ENCODE peak calls at places on chromosomes 5 and 9, in six cellular contexts. S, K, A, V, M and X are unnamed samples. For H3K4me1 and H3K36me3, the result is how much of the 10 kb centered on the place peaks cover.

GRCh38 chr9:6788175-6789016 is 30.6 kb downstream of the KDM4C start:
- DNase-seq in S (peak), K (no peak), A (no peak), V (peak), M (peak), X (peak)

GRCh38 chr5:84602371-84602771 is 217.7 kb upstream of the EDIL3 start:
- DNase-seq in S (no peak), K (no peak), A (no peak), V (no peak), M (no peak), X (no peak)

GRCh38 chr9:127634698-127635097 is 22.6 kb downstream of the STXBP1 start:
- DNase-seq in S (no peak), K (no peak), A (no peak), V (no peak), M (no peak), X (no peak)

GRCh38 chr5:109805472-109805871 is 115.7 kb downstream of the MAN2A1 start:
- DNase-seq in S (no peak), K (no peak), A (no peak), V (no peak), M (no peak), X (no peak)

GRCh38 chr5:181170996-181171395 is 23.6 kb downstream of the OR2V2 start:
- DNase-seq in S (peak), K (no peak), A (no peak), V (no peak), M (no peak), X (no peak)

GRCh38 chr5:43482490-43483064 is 1.1 kb downstream of the TMEM267 start:
- DNase-seq in S (peak), K (no peak), A (no peak), V (no peak), M (no peak), X (peak)

GRCh38 chr5:66242050-66242449 is 98.0 kb downstream of the SREK1 start:
- DNase-seq in S (peak), K (no peak), A (no peak), V (no peak), M (no peak), X (no peak)

GRCh38 chr9:99076483-99077171 is 28.3 kb upstream of the TGFBR1 start:
- DNase-seq in S (no peak), K (no peak), A (peak), V (peak), M (peak), X (peak)

GRCh38 chr9:4987996-4988421 is 2.9 kb downstream of the JAK2 start:
- DNase-seq in S (peak), K (no peak), A (peak), V (peak), M (peak), X (peak)
- H3K4me1 ChIP-seq in S (under half), K (half or more), A (under half), V (under half), M (under half), X (under half)

GRCh38 chr5:173670791-173671120 is 54.3 kb upstream of the BOD1 start:
- DNase-seq in S (peak), K (no peak), A (no peak), V (no peak), M (no peak), X (no peak)

GRCh38 chr5:173668245-173668800 is 51.9 kb upstream of the BOD1 start:
- DNase-seq in S (no peak), K (no peak), A (no peak), V (no peak), M (no peak), X (no peak)

GRCh38 chr5:173670130-173670591 is 53.7 kb upstream of the BOD1 start:
- DNase-seq in S (peak), K (no peak), A (no peak), V (no peak), M (no peak), X (no peak)

GRCh38 chr5:173668910-173669309 is 52.5 kb upstream of the BOD1 start:
- DNase-seq in S (no peak), K (no peak), A (no peak), V (no peak), M (no peak), X (no peak)

DNA sequence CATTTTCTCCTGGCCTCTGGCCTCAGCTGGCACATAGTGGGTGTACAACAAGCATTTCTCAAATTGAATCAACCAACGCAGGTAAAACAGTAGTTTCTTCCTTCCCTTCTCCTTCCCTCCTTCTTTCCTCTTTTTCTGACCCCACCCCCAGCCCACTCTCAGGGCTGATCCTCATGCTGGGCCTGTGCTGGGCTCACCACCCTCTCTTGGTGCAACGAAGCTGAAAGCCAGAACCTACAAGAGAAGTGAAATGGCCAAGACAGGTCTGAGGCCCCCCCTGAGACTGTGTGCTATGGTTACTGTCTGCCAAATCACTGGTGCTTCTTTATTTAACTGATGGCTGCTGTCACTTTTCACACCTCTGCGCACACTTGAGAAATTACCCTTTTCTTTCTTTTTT is 53.0 kb upstream of the BOD1 start:
- DNase-seq in S (no peak), K (no peak), A (no peak), V (no peak), M (no peak), X (no peak)
- H3K27ac ChIP-seq in S (no peak), K (no peak), A (no peak), V (no peak), M (no peak), X (no peak)

GRCh38 chr9:120570296-120570695 is 9.7 kb downstream of the CDK5RAP2 start:
- DNase-seq in S (no peak), K (no peak), A (no peak), V (no peak), M (no peak), X (no peak)
- H3K36me3 ChIP-seq in S (under half), K (half or more), A (half or more), V (half or more), M (under half), X (under half)

DNA sequence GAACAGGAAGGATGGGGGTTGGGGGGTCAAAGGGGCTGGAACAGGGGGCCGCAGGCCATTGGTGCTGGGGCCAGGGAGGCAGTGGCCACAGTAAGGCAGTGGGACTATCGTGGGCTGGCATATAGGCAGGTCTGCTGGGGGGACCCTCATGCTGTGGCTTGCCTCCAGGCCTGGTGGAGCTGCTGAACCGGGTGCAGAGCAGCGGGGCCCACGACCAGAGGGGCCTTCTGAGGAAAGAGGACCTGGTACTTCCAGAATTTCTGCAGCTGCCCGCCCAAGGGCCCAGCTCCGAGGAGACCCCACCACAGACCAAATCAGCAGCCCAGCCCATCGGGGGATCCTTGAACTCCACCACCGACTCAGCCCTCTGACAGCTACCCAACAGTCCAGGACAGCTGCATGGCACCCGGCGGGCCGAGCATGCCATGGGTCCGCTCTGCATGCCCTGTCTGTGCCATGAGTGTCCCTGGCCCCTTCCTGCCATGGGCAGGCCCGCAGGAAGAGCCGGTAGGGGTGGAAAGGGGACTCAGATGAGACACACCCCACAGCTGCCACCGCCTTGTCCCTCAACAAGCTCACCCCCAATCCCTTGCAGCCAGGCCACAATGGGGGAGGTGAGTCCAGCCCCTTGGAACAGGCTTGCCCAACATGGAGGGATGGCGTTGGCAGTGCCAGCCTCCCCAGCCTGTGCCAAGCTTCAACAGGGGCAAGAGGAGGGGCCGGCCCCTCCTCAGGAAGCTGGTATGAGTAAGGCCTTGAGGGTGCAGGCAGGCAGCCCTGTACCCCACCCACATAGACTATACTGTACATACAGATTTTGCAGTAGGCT is 12.3 kb upstream of the SLC34A1 start:
- DNase-seq in S (no peak), K (no peak), A (no peak), V (no peak), M (no peak), X (no peak)
- H3K4me1 ChIP-seq in S (under half), K (under half), A (half or more), V (under half), M (under half), X (under half)

GRCh38 chr9:37968228-37968672 is 64.3 kb upstream of the SLC25A51 start:
- DNase-seq in S (peak), K (no peak), A (no peak), V (no peak), M (peak), X (peak)

GRCh38 chr9:37969130-37969529 is 65.2 kb upstream of the SLC25A51 start:
- DNase-seq in S (peak), K (no peak), A (no peak), V (peak), M (peak), X (peak)

GRCh38 chr9:37967272-37967581 is 63.3 kb upstream of the SLC25A51 start:
- DNase-seq in S (no peak), K (no peak), A (no peak), V (no peak), M (no peak), X (no peak)

GRCh38 chr9:37966443-37967271 is 62.7 kb upstream of the SLC25A51 start:
- DNase-seq in S (no peak), K (no peak), A (no peak), V (peak), M (peak), X (peak)

GRCh38 chr9:37967681-37968080 is 63.8 kb upstream of the SLC25A51 start:
- DNase-seq in S (no peak), K (no peak), A (no peak), V (no peak), M (no peak), X (no peak)
- H3K27ac ChIP-seq in S (peak), K (peak), A (no peak), V (no peak), M (peak), X (peak)

DNA sequence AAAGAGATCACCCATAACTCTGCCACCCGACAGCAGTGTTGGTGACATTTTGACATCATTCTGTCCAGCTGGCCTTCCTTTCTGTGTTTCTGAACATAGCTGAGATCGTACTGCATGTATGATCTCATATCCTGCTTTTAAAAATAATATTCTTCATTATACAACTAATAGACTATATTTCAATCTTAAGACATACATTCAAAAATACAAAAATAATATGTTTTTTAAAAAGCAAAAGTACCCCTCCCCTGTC is 47.7 kb upstream of the RPL26L1 start:
- DNase-seq in S (peak), K (no peak), A (no peak), V (no peak), M (no peak), X (no peak)
- H3K36me3 ChIP-seq in S (under half), K (half or more), A (under half), V (under half), M (under half), X (under half)

GRCh38 chr5:100595152-100595811 is 60.1 kb downstream of the FAM174A start:
- DNase-seq in S (peak), K (peak), A (no peak), V (peak), M (peak), X (peak)
- H3K4me1 ChIP-seq in S (under half), K (under half), A (under half), V (under half), M (under half), X (under half)

GRCh38 chr9:112911736-112912135 is 21.1 kb upstream of the SLC46A2 start:
- DNase-seq in S (no peak), K (no peak), A (no peak), V (no peak), M (no peak), X (no peak)

GRCh38 chr9:112914524-112914923 is 23.8 kb upstream of the SLC46A2 start:
- DNase-seq in S (peak), K (no peak), A (no peak), V (no peak), M (no peak), X (no peak)

GRCh38 chr9:112917027-112917986 is 26.6 kb upstream of the SLC46A2 start:
- DNase-seq in S (no peak), K (no peak), A (no peak), V (no peak), M (no peak), X (peak)

GRCh38 chr9:112912636-112913035 is 22.0 kb upstream of the SLC46A2 start:
- DNase-seq in S (no peak), K (no peak), A (no peak), V (no peak), M (no peak), X (no peak)

DNA sequence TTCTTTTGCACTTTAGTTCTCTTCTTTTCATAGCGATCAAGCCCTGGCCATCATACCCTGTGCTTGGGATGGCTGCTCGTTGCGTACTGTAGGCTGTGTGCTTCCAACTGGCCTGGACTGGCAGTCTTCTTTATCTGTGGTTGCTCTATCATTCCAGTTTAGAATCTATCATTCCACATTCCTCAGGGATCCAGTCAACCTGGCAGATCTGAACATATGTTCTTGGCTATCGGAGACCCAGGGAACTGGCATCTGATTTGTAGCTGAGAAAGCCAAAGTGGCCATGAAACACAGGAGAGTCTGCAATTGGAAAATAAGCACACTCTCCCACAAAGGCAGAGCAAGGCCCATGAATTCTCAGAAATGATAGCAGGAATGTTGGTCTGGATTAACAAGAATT is 22.6 kb upstream of the SLC46A2 start:
- DNase-seq in S (no peak), K (no peak), A (no peak), V (no peak), M (no peak), X (no peak)
- H3K27ac ChIP-seq in S (no peak), K (no peak), A (no peak), V (no peak), M (no peak), X (no peak)

DNA sequence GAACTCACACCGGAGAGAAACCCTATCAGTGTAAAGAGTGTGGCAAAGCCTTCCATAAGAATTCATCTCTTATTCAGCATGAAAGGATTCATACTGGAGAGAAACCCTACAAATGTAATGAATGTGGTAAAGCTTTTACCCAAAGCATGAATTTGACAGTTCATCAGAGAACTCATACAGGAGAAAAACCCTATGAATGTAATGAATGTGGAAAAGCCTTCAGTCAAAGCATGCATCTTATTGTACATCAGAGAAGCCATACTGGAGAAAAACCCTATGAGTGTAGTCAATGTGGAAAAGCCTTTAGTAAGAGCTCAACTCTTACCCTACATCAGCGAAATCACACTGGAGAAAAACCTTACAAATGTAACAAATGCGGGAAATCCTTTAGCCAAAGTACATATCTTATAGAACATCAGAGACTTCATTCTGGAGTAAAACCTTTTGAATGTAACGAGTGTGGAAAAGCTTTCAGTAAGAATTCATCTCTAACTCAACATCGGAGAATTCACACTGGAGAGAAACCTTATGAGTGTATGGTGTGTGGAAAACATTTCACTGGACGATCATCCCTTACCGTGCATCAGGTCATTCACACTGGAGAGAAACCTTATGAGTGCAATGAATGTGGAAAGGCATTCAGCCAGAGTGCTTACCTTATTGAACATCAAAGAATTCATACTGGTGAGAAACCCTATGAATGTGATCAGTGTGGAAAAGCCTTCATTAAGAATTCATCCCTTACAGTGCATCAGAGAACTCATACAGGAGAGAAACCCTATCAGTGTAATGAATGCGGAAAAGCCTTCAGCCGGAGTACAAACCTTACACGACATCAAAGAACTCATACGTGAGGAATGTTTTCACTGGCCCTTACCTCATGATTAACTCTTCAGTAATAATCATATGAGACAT is 8.9 kb upstream of the ZNF454 start:
- DNase-seq in S (no peak), K (no peak), A (no peak), V (no peak), M (no peak), X (no peak)
- H3K36me3 ChIP-seq in S (under half), K (under half), A (under half), V (under half), M (under half), X (under half)

DNA sequence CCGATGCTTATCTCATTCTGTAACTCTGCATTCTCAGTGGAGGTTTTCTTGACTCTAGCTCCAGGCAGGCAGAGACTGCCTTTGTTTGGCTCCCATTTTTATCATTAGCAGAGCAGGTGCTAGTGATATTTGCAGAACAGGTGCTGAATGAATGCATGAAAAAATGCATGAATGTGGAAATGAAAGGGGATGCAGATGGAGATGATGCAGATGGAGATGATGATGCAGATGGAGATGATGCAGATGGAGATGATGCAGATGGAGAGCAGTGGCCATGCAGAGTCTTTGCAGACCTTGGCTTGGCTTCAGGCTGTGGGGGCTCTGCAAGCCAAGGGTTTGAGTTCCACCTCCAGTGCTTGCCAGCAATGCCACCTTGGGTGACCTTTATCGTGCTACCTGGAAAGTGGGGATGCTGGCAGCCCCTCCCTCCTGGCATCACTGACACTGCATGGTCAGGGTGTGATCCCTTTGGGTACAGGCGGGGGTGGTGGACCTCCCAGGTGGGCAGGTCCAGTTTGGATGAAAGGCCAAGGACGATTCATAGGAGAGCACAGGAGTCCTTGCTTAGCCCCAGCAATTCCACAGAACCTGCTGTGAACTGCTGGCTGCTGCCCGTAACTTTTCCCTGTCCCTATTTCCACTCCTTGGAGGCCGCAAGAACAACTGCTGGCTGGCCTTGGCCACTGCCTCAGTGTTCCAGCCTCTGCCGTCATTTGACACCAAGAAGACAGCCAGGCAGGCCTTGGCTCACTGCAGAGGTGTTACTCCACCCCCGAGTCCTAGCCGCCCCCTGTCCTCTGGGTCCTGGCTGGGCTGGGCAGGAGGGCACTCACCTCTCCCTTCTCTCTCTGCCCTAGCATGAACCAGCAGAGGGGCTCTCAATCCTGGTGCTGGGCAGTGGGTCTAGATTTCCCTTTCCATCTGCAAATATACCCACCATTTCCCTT is 33.0 kb downstream of the ERGIC1 start:
- DNase-seq in S (no peak), K (no peak), A (no peak), V (peak), M (no peak), X (no peak)
- H3K4me1 ChIP-seq in S (half or more), K (half or more), A (under half), V (half or more), M (under half), X (under half)